ENCODE peak calls at places on chromosomes 13 and 19, in eight cellular contexts. One of them, this sample, is unnamed.

GRCh38 chr13:80962855-80963254 is 621.9 kb upstream of the SPRY2 start:
- DNase-seq in tibial nerve: no peak
- DNase-seq in SHP77: no peak
- DNase-seq in hepatic stellate cell: no peak
- DNase-seq in activated T-helper 2 cell treated with anti-CD3 and anti-CD28 coated beads, Interferon-gamma antibody, Interleukin-2, Interleukin-4, amounts not matched to agents 10 μg/mL and 5 μg/mL and 100 μg/mL, durations not matched to agents 14 hours and 24 hours and 36 hours: no peak
- DNase-seq in frontal cortex: no peak
- DNase-seq in Ammon's horn: no peak
- DNase-seq in hypothalamus: no peak
- DNase-seq in this sample: no peak

GRCh38 chr13:66926851-66927524 is 303.1 kb downstream of the PCDH9 start:
- DNase-seq in tibial nerve: no peak
- DNase-seq in SHP77: no peak
- DNase-seq in hepatic stellate cell: no peak
- DNase-seq in activated T-helper 2 cell treated with anti-CD3 and anti-CD28 coated beads, Interferon-gamma antibody, Interleukin-2, Interleukin-4, amounts not matched to agents 10 μg/mL and 5 μg/mL and 100 μg/mL, durations not matched to agents 14 hours and 24 hours and 36 hours: no peak
- DNase-seq in frontal cortex: no peak
- DNase-seq in Ammon's horn: no peak
- DNase-seq in hypothalamus: no peak
- DNase-seq in this sample: no peak

GRCh38 chr19:49441210-49441959 is at the start of gene SLC17A7:
- DNase-seq in tibial nerve: peak; percentile 67
- DNase-seq in SHP77: peak; percentile 9
- DNase-seq in hepatic stellate cell: no peak
- DNase-seq in activated T-helper 2 cell treated with anti-CD3 and anti-CD28 coated beads, Interferon-gamma antibody, Interleukin-2, Interleukin-4, amounts not matched to agents 10 μg/mL and 5 μg/mL and 100 μg/mL, durations not matched to agents 14 hours and 24 hours and 36 hours: no peak
- DNase-seq in frontal cortex: no peak
- DNase-seq in Ammon's horn: no peak
- DNase-seq in hypothalamus: no peak
- DNase-seq in this sample: peak; percentile 67

GRCh38 chr13:35917252-35917941 is 213.8 kb downstream of the DCLK1 start:
- DNase-seq in tibial nerve: no peak
- DNase-seq in SHP77: no peak
- DNase-seq in hepatic stellate cell: peak; percentile 11
- DNase-seq in activated T-helper 2 cell treated with anti-CD3 and anti-CD28 coated beads, Interferon-gamma antibody, Interleukin-2, Interleukin-4, amounts not matched to agents 10 μg/mL and 5 μg/mL and 100 μg/mL, durations not matched to agents 14 hours and 24 hours and 36 hours: no peak
- DNase-seq in frontal cortex: no peak
- DNase-seq in Ammon's horn: no peak
- DNase-seq in hypothalamus: no peak
- DNase-seq in this sample: no peak

GRCh38 chr19:48498576-48498879 is 13.1 kb downstream of the LMTK3 start:
- DNase-seq in tibial nerve: no peak
- DNase-seq in SHP77: no peak
- DNase-seq in hepatic stellate cell: no peak
- DNase-seq in activated T-helper 2 cell treated with anti-CD3 and anti-CD28 coated beads, Interferon-gamma antibody, Interleukin-2, Interleukin-4, amounts not matched to agents 10 μg/mL and 5 μg/mL and 100 μg/mL, durations not matched to agents 14 hours and 24 hours and 36 hours: no peak
- DNase-seq in frontal cortex: no peak
- DNase-seq in Ammon's horn: no peak
- DNase-seq in hypothalamus: no peak
- DNase-seq in this sample: no peak

GRCh38 chr13:113036401-113036800 is 67.4 kb downstream of the MCF2L start:
- DNase-seq in tibial nerve: no peak
- DNase-seq in SHP77: no peak
- DNase-seq in hepatic stellate cell: no peak
- DNase-seq in activated T-helper 2 cell treated with anti-CD3 and anti-CD28 coated beads, Interferon-gamma antibody, Interleukin-2, Interleukin-4, amounts not matched to agents 10 μg/mL and 5 μg/mL and 100 μg/mL, durations not matched to agents 14 hours and 24 hours and 36 hours: no peak
- DNase-seq in frontal cortex: no peak
- DNase-seq in Ammon's horn: no peak
- DNase-seq in hypothalamus: no peak
- DNase-seq in this sample: no peak

GRCh38 chr19:2536461-2536860 is 60.5 kb downstream of the GADD45B start:
- DNase-seq in tibial nerve: no peak
- DNase-seq in SHP77: no peak
- DNase-seq in hepatic stellate cell: no peak
- DNase-seq in activated T-helper 2 cell treated with anti-CD3 and anti-CD28 coated beads, Interferon-gamma antibody, Interleukin-2, Interleukin-4, amounts not matched to agents 10 μg/mL and 5 μg/mL and 100 μg/mL, durations not matched to agents 14 hours and 24 hours and 36 hours: no peak
- DNase-seq in frontal cortex: no peak
- DNase-seq in Ammon's horn: no peak
- DNase-seq in hypothalamus: no peak
- DNase-seq in this sample: no peak

GRCh38 chr13:113726961-113727411 is 32.0 kb upstream of the TMEM255B start:
- DNase-seq in tibial nerve: no peak
- DNase-seq in SHP77: peak; percentile 88
- DNase-seq in hepatic stellate cell: no peak
- DNase-seq in activated T-helper 2 cell treated with anti-CD3 and anti-CD28 coated beads, Interferon-gamma antibody, Interleukin-2, Interleukin-4, amounts not matched to agents 10 μg/mL and 5 μg/mL and 100 μg/mL, durations not matched to agents 14 hours and 24 hours and 36 hours: no peak
- DNase-seq in frontal cortex: no peak
- DNase-seq in Ammon's horn: no peak
- DNase-seq in hypothalamus: no peak
- DNase-seq in this sample: peak; percentile 25

GRCh38 chr19:41299755-41300089 is 10.2 kb upstream of the CCDC97 start:
- DNase-seq in tibial nerve: peak; percentile 41
- DNase-seq in SHP77: peak; percentile 40
- DNase-seq in hepatic stellate cell: peak; percentile 76
- DNase-seq in activated T-helper 2 cell treated with anti-CD3 and anti-CD28 coated beads, Interferon-gamma antibody, Interleukin-2, Interleukin-4, amounts not matched to agents 10 μg/mL and 5 μg/mL and 100 μg/mL, durations not matched to agents 14 hours and 24 hours and 36 hours: no peak
- DNase-seq in frontal cortex: peak; percentile 66
- DNase-seq in Ammon's horn: peak; percentile 48
- DNase-seq in hypothalamus: no peak
- DNase-seq in this sample: no peak

GRCh38 chr13:107452833-107453232 is 762.5 kb downstream of the LIG4 start:
- DNase-seq in tibial nerve: no peak
- DNase-seq in SHP77: no peak
- DNase-seq in hepatic stellate cell: no peak
- DNase-seq in activated T-helper 2 cell treated with anti-CD3 and anti-CD28 coated beads, Interferon-gamma antibody, Interleukin-2, Interleukin-4, amounts not matched to agents 10 μg/mL and 5 μg/mL and 100 μg/mL, durations not matched to agents 14 hours and 24 hours and 36 hours: no peak
- DNase-seq in frontal cortex: no peak
- DNase-seq in Ammon's horn: no peak
- DNase-seq in hypothalamus: no peak
- DNase-seq in this sample: no peak

GRCh38 chr13:95492044-95492801 is 60.3 kb upstream of the CLDN10 start:
- DNase-seq in tibial nerve: no peak
- DNase-seq in SHP77: peak; percentile 53
- DNase-seq in hepatic stellate cell: no peak
- DNase-seq in activated T-helper 2 cell treated with anti-CD3 and anti-CD28 coated beads, Interferon-gamma antibody, Interleukin-2, Interleukin-4, amounts not matched to agents 10 μg/mL and 5 μg/mL and 100 μg/mL, durations not matched to agents 14 hours and 24 hours and 36 hours: no peak
- DNase-seq in frontal cortex: no peak
- DNase-seq in Ammon's horn: no peak
- DNase-seq in hypothalamus: no peak
- DNase-seq in this sample: no peak

This sample was measured in NCI-H446.